ENCODE peak calls at places on chromosome 3, in eight cellular contexts. V, N, C, M, R, X, B and A are unnamed samples.

GRCh38 chr3:171810278-171811058 is at the start of gene PLD1:
- DNase-seq in V (peak; percentile 89), N (peak; percentile 56), C (peak; percentile 11), M (peak; percentile 87), R (peak; percentile 86), X (peak; percentile 86), B (no peak), A (peak; percentile 90)

GRCh38 chr3:5754602-5755001 is 567.1 kb downstream of the EDEM1 start:
- DNase-seq in V (no peak), N (no peak), C (no peak), M (peak; percentile 18), R (no peak), X (no peak), B (no peak), A (no peak)

GRCh38 chr3:114336122-114336697 is 42.4 kb downstream of the TIGIT start:
- DNase-seq in V (no peak), N (no peak), C (no peak), M (no peak), R (no peak), X (peak; percentile 36), B (no peak), A (peak; percentile 22)

GRCh38 chr3:14740983-14741382 is 66.0 kb downstream of the C3orf20 start:
- DNase-seq in V (no peak), N (no peak), C (no peak), M (no peak), R (no peak), X (no peak), B (no peak), A (no peak)

GRCh38 chr3:194869482-194870169 is 183.9 kb downstream of the FAM43A start:
- DNase-seq in V (no peak), N (no peak), C (no peak), M (no peak), R (no peak), X (peak; percentile 86), B (no peak), A (peak; percentile 62)

GRCh38 chr3:166829896-166830295 is 550.2 kb downstream of the ZBBX start:
- DNase-seq in V (no peak), N (no peak), C (no peak), M (no peak), R (no peak), X (no peak), B (no peak), A (no peak)

GRCh38 chr3:105906834-105907233 is 38.0 kb upstream of the CBLB start:
- DNase-seq in V (no peak), N (no peak), C (no peak), M (peak; percentile 6), R (no peak), X (peak; percentile 98), B (peak; percentile 40), A (peak; percentile 98)

GRCh38 chr3:14933829-14934425 is 13.5 kb upstream of the NR2C2 start:
- DNase-seq in V (no peak), N (no peak), C (no peak), M (no peak), R (no peak), X (no peak), B (no peak), A (no peak)

GRCh38 chr3:50254577-50255250 is 14.2 kb upstream of the SEMA3B start:
- DNase-seq in V (peak; percentile 64), N (peak; percentile 51), C (no peak), M (peak; percentile 77), R (peak; percentile 72), X (peak; percentile 81), B (no peak), A (peak; percentile 86)

GRCh38 chr3:46882377-46883015 is 5.0 kb downstream of the PTH1R start:
- DNase-seq in V (no peak), N (peak; percentile 86), C (no peak), M (no peak), R (peak; percentile 91), X (no peak), B (no peak), A (peak; percentile 44)

GRCh38 chr3:28077566-28077965 is 163.9 kb upstream of the CMC1 start:
- DNase-seq in V (no peak), N (peak; percentile 32), C (no peak), M (no peak), R (peak; percentile 29), X (peak; percentile 70), B (no peak), A (peak; percentile 47)

DNA sequence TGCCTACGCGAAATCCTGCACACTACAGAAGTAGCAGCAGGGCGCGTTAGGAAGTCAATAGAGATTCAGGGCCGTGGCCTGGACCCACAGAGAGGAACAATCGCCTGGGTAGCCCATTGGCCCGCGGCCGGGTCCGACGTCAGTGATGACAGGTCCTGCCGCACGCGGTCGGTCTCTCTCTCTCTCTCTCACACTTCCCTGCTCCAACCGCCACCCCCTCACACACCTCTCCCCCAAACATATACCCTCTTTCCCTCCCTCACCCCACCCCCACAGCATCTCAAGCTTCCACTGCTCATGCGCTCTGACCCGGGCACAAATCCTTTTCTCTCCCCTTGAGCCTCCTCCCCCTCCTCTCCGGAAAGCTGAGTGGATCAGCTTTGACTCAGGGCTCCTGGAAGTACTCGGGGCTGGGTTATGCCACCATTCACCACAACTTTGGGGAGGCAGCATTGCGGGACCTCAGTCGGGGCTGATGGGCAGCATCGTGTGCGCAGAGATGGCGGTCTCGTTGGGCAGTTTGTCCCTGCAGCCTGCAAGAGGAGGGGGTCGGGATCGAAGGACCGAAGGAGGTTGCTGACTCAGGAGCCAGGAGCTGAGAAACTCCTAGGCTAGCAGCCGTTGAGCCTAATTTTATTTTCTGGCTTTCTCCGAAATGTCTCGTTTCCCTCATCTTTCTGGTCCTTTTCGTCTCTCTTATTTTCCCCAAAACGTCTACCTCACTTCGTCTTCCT is 9.0 kb downstream of the ZIC4 start:
- DNase-seq in V (no peak), N (peak; percentile 86), C (peak; percentile 96), M (no peak), R (peak; percentile 88), X (no peak), B (no peak), A (no peak)
- H3K4me3 ChIP-seq in V (no peak overlapping the region), N (no peak overlapping the region), C (peak overlapping the region; percentile 72), M (no peak overlapping the region), R (peak overlapping the region; percentile 56), X (no peak overlapping the region), B (peak overlapping the region; percentile 24), A (no peak overlapping the region)

GRCh38 chr3:184845819-184846218 is 33.9 kb downstream of the VPS8 start:
- DNase-seq in V (no peak), N (peak; percentile 8), C (no peak), M (no peak), R (no peak), X (no peak), B (no peak), A (no peak)
- H3K4me3 ChIP-seq in V (no peak overlapping the region), N (no peak overlapping the region), C (no peak overlapping the region), M (no peak overlapping the region), R (no peak overlapping the region), X (no peak overlapping the region), B (no peak overlapping the region), A (no peak overlapping the region)

GRCh38 chr3:183252108-183252782 is 808 bp upstream of the B3GNT5 start:
- DNase-seq in V (no peak), N (no peak), C (no peak), M (no peak), R (no peak), X (no peak), B (no peak), A (no peak)
- H3K4me3 ChIP-seq in V (no peak overlapping the region), N (no peak overlapping the region), C (no peak overlapping the region), M (no peak overlapping the region), R (no peak overlapping the region), X (no peak overlapping the region), B (peak overlapping the region; percentile 72), A (peak overlapping the region; percentile 81)

DNA sequence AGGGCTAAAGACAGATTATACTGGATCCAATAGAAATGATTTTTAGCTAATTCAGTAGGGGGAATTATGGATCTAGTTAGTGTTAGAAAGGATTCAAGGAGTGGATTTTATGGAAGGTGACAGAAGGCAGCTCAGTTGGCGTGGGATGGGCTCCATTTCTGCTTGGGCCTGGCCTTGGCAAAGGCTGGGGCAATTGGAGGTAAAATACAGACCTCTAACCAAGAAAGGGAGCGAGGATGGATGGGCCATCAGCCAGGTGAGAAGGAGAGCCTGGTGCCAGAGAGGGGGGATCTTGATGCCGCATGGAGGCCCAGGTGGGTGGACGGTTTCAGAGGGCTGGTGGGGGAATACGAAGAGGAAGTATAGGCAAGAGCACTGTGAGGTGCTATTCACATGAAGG is 40.7 kb upstream of the TRA2B start:
- DNase-seq in V (no peak), N (no peak), C (peak; percentile 51), M (no peak), R (no peak), X (no peak), B (no peak), A (no peak)
- H3K4me3 ChIP-seq in V (no peak overlapping the region), N (no peak overlapping the region), C (no peak overlapping the region), M (no peak overlapping the region), R (no peak overlapping the region), X (no peak overlapping the region), B (no peak overlapping the region), A (no peak overlapping the region)

GRCh38 chr3:127858477-127858876 is 36.2 kb upstream of the MGLL start:
- DNase-seq in V (no peak), N (no peak), C (no peak), M (no peak), R (no peak), X (no peak), B (no peak), A (no peak)
- H3K4me3 ChIP-seq in V (no peak overlapping the region), N (no peak overlapping the region), C (no peak overlapping the region), M (no peak overlapping the region), R (no peak overlapping the region), X (no peak overlapping the region), B (no peak overlapping the region), A (no peak overlapping the region)